ENCODE peak calls at places on chromosome 2, in four cellular contexts. One of them, this sample, is unnamed.

GRCh38 chr2:170533156-170533555 is 182.0 kb upstream of the SP5 start:
- DNase-seq in stimulated activated CD4-positive, alpha-beta T cell treated with anti-CD3 and anti-CD28 coated beads, Interleukin-4, amount 100 ng/mL, for 1 hour: no peak
- DNase-seq in stimulated activated naive CD4-positive, alpha-beta T cell: no peak
- DNase-seq in stimulated activated CD8-positive, alpha-beta memory T cell treated with anti-CD3 and anti-CD28 coated beads, Interleukin-7, amount 100 ng/mL, for 24 hours: no peak
- DNase-seq in this sample: no peak

GRCh38 chr2:144346229-144346628 is 173.7 kb downstream of the ZEB2 start:
- DNase-seq in stimulated activated CD4-positive, alpha-beta T cell treated with anti-CD3 and anti-CD28 coated beads, Interleukin-4, amount 100 ng/mL, for 1 hour: no peak
- DNase-seq in stimulated activated naive CD4-positive, alpha-beta T cell: no peak
- DNase-seq in stimulated activated CD8-positive, alpha-beta memory T cell treated with anti-CD3 and anti-CD28 coated beads, Interleukin-7, amount 100 ng/mL, for 24 hours: no peak
- DNase-seq in this sample: no peak

GRCh38 chr2:1692342-1692741 is 52.0 kb downstream of the PXDN start:
- DNase-seq in stimulated activated CD8-positive, alpha-beta memory T cell treated with anti-CD3 and anti-CD28 coated beads, Interleukin-7, amount 100 ng/mL, for 24 hours: no peak
- DNase-seq in stimulated activated CD4-positive, alpha-beta T cell treated with anti-CD3 and anti-CD28 coated beads, Interleukin-4, amount 100 ng/mL, for 1 hour: no peak
- DNase-seq in stimulated activated naive CD4-positive, alpha-beta T cell: no peak
- DNase-seq in this sample: no peak

GRCh38 chr2:177882501-177882900 is 190.1 kb downstream of the PDE11A start:
- DNase-seq in stimulated activated CD4-positive, alpha-beta T cell treated with anti-CD3 and anti-CD28 coated beads, Interleukin-4, amount 100 ng/mL, for 1 hour: no peak
- DNase-seq in stimulated activated naive CD4-positive, alpha-beta T cell: no peak
- DNase-seq in stimulated activated CD8-positive, alpha-beta memory T cell treated with anti-CD3 and anti-CD28 coated beads, Interleukin-7, amount 100 ng/mL, for 24 hours: no peak
- DNase-seq in this sample: no peak

GRCh38 chr2:223725494-223725893 is 111.9 kb downstream of the AP1S3 start:
- DNase-seq in stimulated activated naive CD4-positive, alpha-beta T cell: no peak
- DNase-seq in stimulated activated CD4-positive, alpha-beta T cell treated with anti-CD3 and anti-CD28 coated beads, Interleukin-4, amount 100 ng/mL, for 1 hour: no peak
- DNase-seq in stimulated activated CD8-positive, alpha-beta memory T cell treated with anti-CD3 and anti-CD28 coated beads, Interleukin-7, amount 100 ng/mL, for 24 hours: no peak
- DNase-seq in this sample: peak

GRCh38 chr2:221572180-221572820 is at the start of gene EPHA4:
- DNase-seq in stimulated activated naive CD4-positive, alpha-beta T cell: peak
- DNase-seq in stimulated activated CD8-positive, alpha-beta memory T cell treated with anti-CD3 and anti-CD28 coated beads, Interleukin-7, amount 100 ng/mL, for 24 hours: peak
- DNase-seq in stimulated activated CD4-positive, alpha-beta T cell treated with anti-CD3 and anti-CD28 coated beads, Interleukin-4, amount 100 ng/mL, for 1 hour: peak
- DNase-seq in this sample: peak

GRCh38 chr2:182522428-182522896 is 95.6 kb upstream of the PDE1A start:
- DNase-seq in stimulated activated naive CD4-positive, alpha-beta T cell: no peak
- DNase-seq in stimulated activated CD4-positive, alpha-beta T cell treated with anti-CD3 and anti-CD28 coated beads, Interleukin-4, amount 100 ng/mL, for 1 hour: no peak
- DNase-seq in stimulated activated CD8-positive, alpha-beta memory T cell treated with anti-CD3 and anti-CD28 coated beads, Interleukin-7, amount 100 ng/mL, for 24 hours: no peak
- DNase-seq in this sample: peak

GRCh38 chr2:18398833-18399232 is 161.6 kb downstream of the RDH14 start:
- DNase-seq in stimulated activated CD8-positive, alpha-beta memory T cell treated with anti-CD3 and anti-CD28 coated beads, Interleukin-7, amount 100 ng/mL, for 24 hours: no peak
- DNase-seq in stimulated activated naive CD4-positive, alpha-beta T cell: no peak
- DNase-seq in stimulated activated CD4-positive, alpha-beta T cell treated with anti-CD3 and anti-CD28 coated beads, Interleukin-4, amount 100 ng/mL, for 1 hour: no peak
- DNase-seq in this sample: no peak

GRCh38 chr2:177028296-177028695 is 184.3 kb upstream of the HNRNPA3 start:
- DNase-seq in stimulated activated CD8-positive, alpha-beta memory T cell treated with anti-CD3 and anti-CD28 coated beads, Interleukin-7, amount 100 ng/mL, for 24 hours: no peak
- DNase-seq in stimulated activated naive CD4-positive, alpha-beta T cell: no peak
- DNase-seq in stimulated activated CD4-positive, alpha-beta T cell treated with anti-CD3 and anti-CD28 coated beads, Interleukin-4, amount 100 ng/mL, for 1 hour: no peak
- DNase-seq in this sample: no peak

GRCh38 chr2:158755738-158756137 is 39.4 kb upstream of the DAPL1 start:
- DNase-seq in stimulated activated CD4-positive, alpha-beta T cell treated with anti-CD3 and anti-CD28 coated beads, Interleukin-4, amount 100 ng/mL, for 1 hour: no peak
- DNase-seq in stimulated activated naive CD4-positive, alpha-beta T cell: no peak
- DNase-seq in stimulated activated CD8-positive, alpha-beta memory T cell treated with anti-CD3 and anti-CD28 coated beads, Interleukin-7, amount 100 ng/mL, for 24 hours: no peak
- DNase-seq in this sample: no peak

GRCh38 chr2:60699617-60700016 is 56.5 kb upstream of the PAPOLG start:
- DNase-seq in stimulated activated CD4-positive, alpha-beta T cell treated with anti-CD3 and anti-CD28 coated beads, Interleukin-4, amount 100 ng/mL, for 1 hour: no peak
- DNase-seq in stimulated activated CD8-positive, alpha-beta memory T cell treated with anti-CD3 and anti-CD28 coated beads, Interleukin-7, amount 100 ng/mL, for 24 hours: no peak
- DNase-seq in stimulated activated naive CD4-positive, alpha-beta T cell: no peak
- DNase-seq in this sample: no peak

GRCh38 chr2:223459328-223459939 is 142.7 kb downstream of the SCG2 start:
- DNase-seq in stimulated activated CD8-positive, alpha-beta memory T cell treated with anti-CD3 and anti-CD28 coated beads, Interleukin-7, amount 100 ng/mL, for 24 hours: no peak
- DNase-seq in stimulated activated naive CD4-positive, alpha-beta T cell: no peak
- DNase-seq in stimulated activated CD4-positive, alpha-beta T cell treated with anti-CD3 and anti-CD28 coated beads, Interleukin-4, amount 100 ng/mL, for 1 hour: no peak
- DNase-seq in this sample: peak

GRCh38 chr2:60213865-60214657 is 339.4 kb downstream of the BCL11A start:
- DNase-seq in stimulated activated CD8-positive, alpha-beta memory T cell treated with anti-CD3 and anti-CD28 coated beads, Interleukin-7, amount 100 ng/mL, for 24 hours: no peak
- DNase-seq in stimulated activated naive CD4-positive, alpha-beta T cell: no peak
- DNase-seq in stimulated activated CD4-positive, alpha-beta T cell treated with anti-CD3 and anti-CD28 coated beads, Interleukin-4, amount 100 ng/mL, for 1 hour: no peak
- DNase-seq in this sample: peak

GRCh38 chr2:128772671-128773070 is 454.0 kb upstream of the HS6ST1 start:
- DNase-seq in stimulated activated naive CD4-positive, alpha-beta T cell: no peak
- DNase-seq in stimulated activated CD4-positive, alpha-beta T cell treated with anti-CD3 and anti-CD28 coated beads, Interleukin-4, amount 100 ng/mL, for 1 hour: no peak
- DNase-seq in stimulated activated CD8-positive, alpha-beta memory T cell treated with anti-CD3 and anti-CD28 coated beads, Interleukin-7, amount 100 ng/mL, for 24 hours: no peak
- DNase-seq in this sample: no peak

GRCh38 chr2:240906141-240906910 is at the start of gene CROCC2:
- DNase-seq in stimulated activated CD8-positive, alpha-beta memory T cell treated with anti-CD3 and anti-CD28 coated beads, Interleukin-7, amount 100 ng/mL, for 24 hours: no peak
- DNase-seq in stimulated activated naive CD4-positive, alpha-beta T cell: no peak
- DNase-seq in stimulated activated CD4-positive, alpha-beta T cell treated with anti-CD3 and anti-CD28 coated beads, Interleukin-4, amount 100 ng/mL, for 1 hour: no peak
- DNase-seq in this sample: no peak

GRCh38 chr2:201358684-201359083 is 1.5 kb upstream of the FLACC1 start:
- DNase-seq in stimulated activated naive CD4-positive, alpha-beta T cell: no peak
- DNase-seq in stimulated activated CD4-positive, alpha-beta T cell treated with anti-CD3 and anti-CD28 coated beads, Interleukin-4, amount 100 ng/mL, for 1 hour: no peak
- DNase-seq in stimulated activated CD8-positive, alpha-beta memory T cell treated with anti-CD3 and anti-CD28 coated beads, Interleukin-7, amount 100 ng/mL, for 24 hours: no peak
- DNase-seq in this sample: peak

GRCh38 chr2:221422516-221423211 is 149.4 kb downstream of the EPHA4 start:
- DNase-seq in stimulated activated CD4-positive, alpha-beta T cell treated with anti-CD3 and anti-CD28 coated beads, Interleukin-4, amount 100 ng/mL, for 1 hour: no peak
- DNase-seq in stimulated activated CD8-positive, alpha-beta memory T cell treated with anti-CD3 and anti-CD28 coated beads, Interleukin-7, amount 100 ng/mL, for 24 hours: no peak
- DNase-seq in stimulated activated naive CD4-positive, alpha-beta T cell: no peak
- DNase-seq in this sample: no peak

GRCh38 chr2:15819576-15820282 is 120.6 kb upstream of the MYCN start:
- DNase-seq in stimulated activated naive CD4-positive, alpha-beta T cell: no peak
- DNase-seq in stimulated activated CD4-positive, alpha-beta T cell treated with anti-CD3 and anti-CD28 coated beads, Interleukin-4, amount 100 ng/mL, for 1 hour: no peak
- DNase-seq in stimulated activated CD8-positive, alpha-beta memory T cell treated with anti-CD3 and anti-CD28 coated beads, Interleukin-7, amount 100 ng/mL, for 24 hours: no peak
- DNase-seq in this sample: no peak

GRCh38 chr2:156456616-156457015 is 20.4 kb downstream of the GPD2 start:
- DNase-seq in stimulated activated naive CD4-positive, alpha-beta T cell: no peak
- DNase-seq in stimulated activated CD8-positive, alpha-beta memory T cell treated with anti-CD3 and anti-CD28 coated beads, Interleukin-7, amount 100 ng/mL, for 24 hours: no peak
- DNase-seq in stimulated activated CD4-positive, alpha-beta T cell treated with anti-CD3 and anti-CD28 coated beads, Interleukin-4, amount 100 ng/mL, for 1 hour: no peak
- DNase-seq in this sample: no peak

GRCh38 chr2:128783193-128783671 is 464.6 kb upstream of the HS6ST1 start:
- DNase-seq in stimulated activated naive CD4-positive, alpha-beta T cell: no peak
- DNase-seq in stimulated activated CD8-positive, alpha-beta memory T cell treated with anti-CD3 and anti-CD28 coated beads, Interleukin-7, amount 100 ng/mL, for 24 hours: no peak
- DNase-seq in stimulated activated CD4-positive, alpha-beta T cell treated with anti-CD3 and anti-CD28 coated beads, Interleukin-4, amount 100 ng/mL, for 1 hour: no peak
- DNase-seq in this sample: no peak